ENCODE peak calls at places on chromosome 13, in seven cellular contexts. One of them, this sample, is unnamed.

GRCh38 chr13:46571189-46571901 is 18.4 kb downstream of the LRCH1 start:
- DNase-seq in EL: peak
- DNase-seq in GM12891: no peak
- DNase-seq in stimulated activated naive CD4-positive, alpha-beta T cell: no peak
- DNase-seq in ureter: no peak
- DNase-seq in posterior cingulate gyrus: peak
- DNase-seq in stromal cell of bone marrow: no peak
- DNase-seq in this sample: no peak

GRCh38 chr13:50672025-50672424 is 171.5 kb downstream of the DLEU7 start:
- DNase-seq in EL: peak
- DNase-seq in stimulated activated naive CD4-positive, alpha-beta T cell: no peak
- DNase-seq in ureter: no peak
- DNase-seq in GM12891: no peak
- DNase-seq in posterior cingulate gyrus: no peak
- DNase-seq in stromal cell of bone marrow: no peak
- DNase-seq in this sample: no peak

GRCh38 chr13:30750036-30750435 is 14.7 kb downstream of the ALOX5AP start:
- DNase-seq in stromal cell of bone marrow: no peak
- DNase-seq in posterior cingulate gyrus: no peak
- DNase-seq in EL: no peak
- DNase-seq in GM12891: no peak
- DNase-seq in stimulated activated naive CD4-positive, alpha-beta T cell: no peak
- DNase-seq in ureter: no peak
- DNase-seq in this sample: no peak

GRCh38 chr13:62512194-62513141 is 1096.8 kb upstream of the PCDH20 start:
- DNase-seq in stimulated activated naive CD4-positive, alpha-beta T cell: no peak
- DNase-seq in ureter: no peak
- DNase-seq in GM12891: no peak
- DNase-seq in stromal cell of bone marrow: peak
- DNase-seq in EL: peak
- DNase-seq in posterior cingulate gyrus: no peak
- DNase-seq in this sample: no peak

GRCh38 chr13:112647256-112647655 is 42.6 kb upstream of the ATP11A start:
- DNase-seq in ureter: no peak
- DNase-seq in GM12891: no peak
- DNase-seq in stimulated activated naive CD4-positive, alpha-beta T cell: no peak
- DNase-seq in stromal cell of bone marrow: no peak
- DNase-seq in EL: no peak
- DNase-seq in posterior cingulate gyrus: no peak
- DNase-seq in this sample: no peak

GRCh38 chr13:83498045-83498444 is 384.2 kb downstream of the SLITRK1 start:
- DNase-seq in ureter: no peak
- DNase-seq in EL: peak
- DNase-seq in GM12891: no peak
- DNase-seq in stromal cell of bone marrow: no peak
- DNase-seq in posterior cingulate gyrus: no peak
- DNase-seq in stimulated activated naive CD4-positive, alpha-beta T cell: no peak
- DNase-seq in this sample: no peak

GRCh38 chr13:50236898-50237318 is 221.7 kb downstream of the KCNRG start:
- DNase-seq in EL: no peak
- DNase-seq in GM12891: peak
- DNase-seq in ureter: no peak
- DNase-seq in stromal cell of bone marrow: no peak
- DNase-seq in stimulated activated naive CD4-positive, alpha-beta T cell: no peak
- DNase-seq in posterior cingulate gyrus: no peak
- DNase-seq in this sample: no peak

GRCh38 chr13:94612050-94612449 is 10.4 kb downstream of the GPR180 start:
- DNase-seq in stimulated activated naive CD4-positive, alpha-beta T cell: no peak
- DNase-seq in EL: no peak
- DNase-seq in GM12891: no peak
- DNase-seq in ureter: no peak
- DNase-seq in posterior cingulate gyrus: no peak
- DNase-seq in stromal cell of bone marrow: no peak
- DNase-seq in this sample: no peak

GRCh38 chr13:102872131-102872530 is 26.3 kb downstream of the ERCC5 start:
- DNase-seq in stromal cell of bone marrow: no peak
- DNase-seq in stimulated activated naive CD4-positive, alpha-beta T cell: no peak
- DNase-seq in EL: no peak
- DNase-seq in GM12891: no peak
- DNase-seq in posterior cingulate gyrus: no peak
- DNase-seq in ureter: no peak
- DNase-seq in this sample: no peak

GRCh38 chr13:63942372-63942771 is 2526.7 kb upstream of the PCDH20 start:
- DNase-seq in GM12891: no peak
- DNase-seq in stimulated activated naive CD4-positive, alpha-beta T cell: no peak
- DNase-seq in posterior cingulate gyrus: no peak
- DNase-seq in ureter: no peak
- DNase-seq in stromal cell of bone marrow: no peak
- DNase-seq in EL: no peak
- DNase-seq in this sample: no peak

GRCh38 chr13:111158136-111158805 is 43.2 kb downstream of the ARHGEF7 start:
- DNase-seq in ureter: no peak
- DNase-seq in posterior cingulate gyrus: no peak
- DNase-seq in GM12891: no peak
- DNase-seq in stimulated activated naive CD4-positive, alpha-beta T cell: no peak
- DNase-seq in stromal cell of bone marrow: no peak
- DNase-seq in EL: no peak
- DNase-seq in this sample: no peak

GRCh38 chr13:81133066-81133465 is 792.1 kb upstream of the SPRY2 start:
- DNase-seq in ureter: no peak
- DNase-seq in EL: no peak
- DNase-seq in GM12891: no peak
- DNase-seq in posterior cingulate gyrus: no peak
- DNase-seq in stromal cell of bone marrow: no peak
- DNase-seq in stimulated activated naive CD4-positive, alpha-beta T cell: no peak
- DNase-seq in this sample: no peak

GRCh38 chr13:49302817-49303216 is 55.1 kb downstream of the CDADC1 start:
- DNase-seq in stimulated activated naive CD4-positive, alpha-beta T cell: no peak
- DNase-seq in ureter: peak
- DNase-seq in posterior cingulate gyrus: no peak
- DNase-seq in stromal cell of bone marrow: no peak
- DNase-seq in EL: no peak
- DNase-seq in GM12891: no peak
- DNase-seq in this sample: no peak

GRCh38 chr13:46715363-46715762 is 81.6 kb downstream of the ESD start:
- DNase-seq in posterior cingulate gyrus: no peak
- DNase-seq in EL: no peak
- DNase-seq in ureter: no peak
- DNase-seq in stimulated activated naive CD4-positive, alpha-beta T cell: no peak
- DNase-seq in GM12891: no peak
- DNase-seq in stromal cell of bone marrow: no peak
- DNase-seq in this sample: no peak

GRCh38 chr13:107742544-107742943 is 472.8 kb downstream of the LIG4 start:
- DNase-seq in ureter: no peak
- DNase-seq in posterior cingulate gyrus: no peak
- DNase-seq in EL: no peak
- DNase-seq in stromal cell of bone marrow: no peak
- DNase-seq in GM12891: no peak
- DNase-seq in stimulated activated naive CD4-positive, alpha-beta T cell: no peak
- DNase-seq in this sample: no peak

GRCh38 chr13:44040754-44041100 is 161.0 kb downstream of the LACC1 start:
- DNase-seq in posterior cingulate gyrus: no peak
- DNase-seq in GM12891: no peak
- DNase-seq in stimulated activated naive CD4-positive, alpha-beta T cell: no peak
- DNase-seq in ureter: no peak
- DNase-seq in EL: peak
- DNase-seq in stromal cell of bone marrow: no peak
- DNase-seq in this sample: no peak

GRCh38 chr13:53012707-53013106 is 15.9 kb upstream of the OLFM4 start:
- DNase-seq in stromal cell of bone marrow: no peak
- DNase-seq in posterior cingulate gyrus: no peak
- DNase-seq in ureter: no peak
- DNase-seq in stimulated activated naive CD4-positive, alpha-beta T cell: no peak
- DNase-seq in GM12891: peak
- DNase-seq in EL: no peak
- DNase-seq in this sample: no peak

GRCh38 chr13:28117689-28118377 is 17.5 kb upstream of the FLT3 start:
- DNase-seq in stimulated activated naive CD4-positive, alpha-beta T cell: no peak
- DNase-seq in GM12891: no peak
- DNase-seq in posterior cingulate gyrus: no peak
- DNase-seq in EL: peak
- DNase-seq in ureter: no peak
- DNase-seq in stromal cell of bone marrow: no peak
- DNase-seq in this sample: no peak

This sample was measured in coronary artery.